ENCODE peak calls at places on chromosomes 2 and 18, in four cellular contexts. One of them, this sample, is unnamed.

GRCh38 chr2:186713664-186714063 is 19.8 kb downstream of the FAM171B start:
- DNase-seq in activated CD8-positive, alpha-beta memory T cell treated with anti-CD3 and anti-CD28 coated beads for 24 hours: no peak
- DNase-seq in epithelial cell of prostate: no peak
- DNase-seq in fibroblast of mammary gland: no peak
- DNase-seq in this sample: no peak

GRCh38 chr18:77132369-77133050 is at the start of gene MBP:
- DNase-seq in activated CD8-positive, alpha-beta memory T cell treated with anti-CD3 and anti-CD28 coated beads for 24 hours: peak; percentile 88
- DNase-seq in epithelial cell of prostate: no peak
- DNase-seq in fibroblast of mammary gland: no peak
- DNase-seq in this sample: peak; percentile 78

GRCh38 chr18:37254256-37254880 is 311.2 kb downstream of the CELF4 start:
- DNase-seq in activated CD8-positive, alpha-beta memory T cell treated with anti-CD3 and anti-CD28 coated beads for 24 hours: no peak
- DNase-seq in epithelial cell of prostate: no peak
- DNase-seq in fibroblast of mammary gland: no peak
- DNase-seq in this sample: no peak

GRCh38 chr18:56245856-56246575 is 392.4 kb downstream of the TXNL1 start:
- DNase-seq in activated CD8-positive, alpha-beta memory T cell treated with anti-CD3 and anti-CD28 coated beads for 24 hours: no peak
- DNase-seq in epithelial cell of prostate: no peak
- DNase-seq in fibroblast of mammary gland: peak; percentile 36
- DNase-seq in this sample: no peak

GRCh38 chr2:202418027-202418426 is 41.9 kb downstream of the BMPR2 start:
- DNase-seq in activated CD8-positive, alpha-beta memory T cell treated with anti-CD3 and anti-CD28 coated beads for 24 hours: no peak
- DNase-seq in epithelial cell of prostate: no peak
- DNase-seq in fibroblast of mammary gland: no peak
- DNase-seq in this sample: no peak

GRCh38 chr2:173511942-173512341 is 157.3 kb downstream of the CDCA7 start:
- DNase-seq in activated CD8-positive, alpha-beta memory T cell treated with anti-CD3 and anti-CD28 coated beads for 24 hours: no peak
- DNase-seq in epithelial cell of prostate: no peak
- DNase-seq in fibroblast of mammary gland: no peak
- DNase-seq in this sample: no peak

GRCh38 chr18:50644807-50645206 is 84.9 kb downstream of the MAPK4 start:
- DNase-seq in activated CD8-positive, alpha-beta memory T cell treated with anti-CD3 and anti-CD28 coated beads for 24 hours: no peak
- DNase-seq in epithelial cell of prostate: no peak
- DNase-seq in fibroblast of mammary gland: no peak
- DNase-seq in this sample: no peak

GRCh38 chr18:41395695-41396094 is 559.3 kb upstream of the PIK3C3 start:
- DNase-seq in activated CD8-positive, alpha-beta memory T cell treated with anti-CD3 and anti-CD28 coated beads for 24 hours: no peak
- DNase-seq in epithelial cell of prostate: no peak
- DNase-seq in fibroblast of mammary gland: no peak
- DNase-seq in this sample: no peak

GRCh38 chr2:176189666-176190641 is 1.5 kb downstream of the HOXD1 start:
- DNase-seq in activated CD8-positive, alpha-beta memory T cell treated with anti-CD3 and anti-CD28 coated beads for 24 hours: no peak
- DNase-seq in epithelial cell of prostate: no peak
- DNase-seq in fibroblast of mammary gland: no peak
- DNase-seq in this sample: no peak

GRCh38 chr2:63999049-63999448 is 20.2 kb downstream of the VPS54 start:
- DNase-seq in activated CD8-positive, alpha-beta memory T cell treated with anti-CD3 and anti-CD28 coated beads for 24 hours: no peak
- DNase-seq in epithelial cell of prostate: no peak
- DNase-seq in fibroblast of mammary gland: no peak
- DNase-seq in this sample: no peak

GRCh38 chr2:169476459-169476858 is 2.8 kb upstream of the BBS5 start:
- DNase-seq in activated CD8-positive, alpha-beta memory T cell treated with anti-CD3 and anti-CD28 coated beads for 24 hours: no peak
- DNase-seq in epithelial cell of prostate: peak; percentile 85
- DNase-seq in fibroblast of mammary gland: peak; percentile 73
- DNase-seq in this sample: no peak

GRCh38 chr2:96665083-96665569 is 22.6 kb downstream of the FER1L5 start:
- DNase-seq in activated CD8-positive, alpha-beta memory T cell treated with anti-CD3 and anti-CD28 coated beads for 24 hours: no peak
- DNase-seq in epithelial cell of prostate: peak; percentile 93
- DNase-seq in fibroblast of mammary gland: peak; percentile 98
- DNase-seq in this sample: no peak

This sample was measured in type B pancreatic cell.